ENCODE peak calls at places on chromosomes 4 and X, in seven cellular contexts. One of them, this sample, is unnamed.

GRCh38 chrX:17160971-17161370 is 214.0 kb upstream of the NHS start:
- DNase-seq in GM06990: no peak
- DNase-seq in CD4-positive, alpha-beta T cell: no peak
- DNase-seq in germinal center: no peak
- DNase-seq in Kasumi-1: no peak
- DNase-seq in fibroblast of mammary gland: peak
- DNase-seq in iPS DF 19.7: no peak
- DNase-seq in this sample: no peak

GRCh38 chr4:48943387-48943786 is 36.8 kb upstream of the OCIAD2 start:
- DNase-seq in GM06990: no peak
- DNase-seq in Kasumi-1: no peak
- DNase-seq in CD4-positive, alpha-beta T cell: no peak
- DNase-seq in germinal center: no peak
- DNase-seq in fibroblast of mammary gland: no peak
- DNase-seq in iPS DF 19.7: no peak
- DNase-seq in this sample: no peak

GRCh38 chr4:53022162-53023100 is 160.3 kb downstream of the RASL11B start:
- DNase-seq in GM06990: no peak
- DNase-seq in Kasumi-1: no peak
- DNase-seq in germinal center: no peak
- DNase-seq in iPS DF 19.7: no peak
- DNase-seq in fibroblast of mammary gland: no peak
- DNase-seq in CD4-positive, alpha-beta T cell: no peak
- DNase-seq in this sample: no peak

GRCh38 chr4:71237626-71238025 is 101.2 kb upstream of the SLC4A4 start:
- DNase-seq in Kasumi-1: no peak
- DNase-seq in iPS DF 19.7: no peak
- DNase-seq in CD4-positive, alpha-beta T cell: no peak
- DNase-seq in fibroblast of mammary gland: no peak
- DNase-seq in germinal center: no peak
- DNase-seq in GM06990: no peak
- DNase-seq in this sample: no peak

GRCh38 chr4:56907009-56907408 is 691 bp upstream of the REST start:
- DNase-seq in iPS DF 19.7: no peak
- DNase-seq in Kasumi-1: no peak
- DNase-seq in CD4-positive, alpha-beta T cell: no peak
- DNase-seq in germinal center: peak
- DNase-seq in fibroblast of mammary gland: no peak
- DNase-seq in GM06990: no peak
- DNase-seq in this sample: no peak

GRCh38 chr4:153497988-153498967 is 32.1 kb downstream of the TMEM131L start:
- DNase-seq in GM06990: no peak
- DNase-seq in CD4-positive, alpha-beta T cell: no peak
- DNase-seq in germinal center: peak
- DNase-seq in Kasumi-1: no peak
- DNase-seq in fibroblast of mammary gland: peak
- DNase-seq in iPS DF 19.7: no peak
- DNase-seq in this sample: peak

GRCh38 chrX:140815868-140816267 is 106.3 kb downstream of the LINC00632 start:
- DNase-seq in CD4-positive, alpha-beta T cell: no peak
- DNase-seq in Kasumi-1: peak
- DNase-seq in GM06990: no peak
- DNase-seq in germinal center: no peak
- DNase-seq in iPS DF 19.7: no peak
- DNase-seq in fibroblast of mammary gland: peak
- DNase-seq in this sample: peak

GRCh38 chr4:14143892-14144291 is 516.4 kb upstream of the BOD1L1 start:
- DNase-seq in fibroblast of mammary gland: peak
- DNase-seq in Kasumi-1: peak
- DNase-seq in iPS DF 19.7: peak
- DNase-seq in CD4-positive, alpha-beta T cell: no peak
- DNase-seq in germinal center: no peak
- DNase-seq in GM06990: no peak
- DNase-seq in this sample: no peak

GRCh38 chr4:26076000-26076587 is 162.1 kb downstream of the SMIM20 start:
- DNase-seq in germinal center: no peak
- DNase-seq in CD4-positive, alpha-beta T cell: no peak
- DNase-seq in GM06990: peak
- DNase-seq in iPS DF 19.7: no peak
- DNase-seq in Kasumi-1: peak
- DNase-seq in fibroblast of mammary gland: peak
- DNase-seq in this sample: peak

GRCh38 chr4:180098601-180099000 is 2144.6 kb upstream of the TENM3 start:
- DNase-seq in germinal center: no peak
- DNase-seq in fibroblast of mammary gland: no peak
- DNase-seq in iPS DF 19.7: no peak
- DNase-seq in Kasumi-1: no peak
- DNase-seq in GM06990: no peak
- DNase-seq in CD4-positive, alpha-beta T cell: no peak
- DNase-seq in this sample: no peak

GRCh38 chrX:49912086-49912485 is 10.3 kb upstream of the CLCN5 start:
- DNase-seq in CD4-positive, alpha-beta T cell: no peak
- DNase-seq in GM06990: no peak
- DNase-seq in fibroblast of mammary gland: no peak
- DNase-seq in germinal center: no peak
- DNase-seq in iPS DF 19.7: no peak
- DNase-seq in Kasumi-1: no peak
- DNase-seq in this sample: no peak

GRCh38 chr4:1241936-1242505 is 6.9 kb downstream of the CTBP1 start:
- DNase-seq in fibroblast of mammary gland: no peak
- DNase-seq in Kasumi-1: no peak
- DNase-seq in CD4-positive, alpha-beta T cell: no peak
- DNase-seq in iPS DF 19.7: no peak
- DNase-seq in GM06990: no peak
- DNase-seq in germinal center: no peak
- DNase-seq in this sample: no peak

GRCh38 chrX:13226214-13226613 is 93.6 kb downstream of the ATXN3L start:
- DNase-seq in germinal center: no peak
- DNase-seq in GM06990: no peak
- DNase-seq in fibroblast of mammary gland: peak
- DNase-seq in CD4-positive, alpha-beta T cell: no peak
- DNase-seq in iPS DF 19.7: no peak
- DNase-seq in Kasumi-1: no peak
- DNase-seq in this sample: peak

GRCh38 chr4:74583757-74584156 is 138.8 kb downstream of the AREG start:
- DNase-seq in iPS DF 19.7: no peak
- DNase-seq in fibroblast of mammary gland: peak
- DNase-seq in Kasumi-1: no peak
- DNase-seq in germinal center: no peak
- DNase-seq in GM06990: no peak
- DNase-seq in CD4-positive, alpha-beta T cell: no peak
- DNase-seq in this sample: no peak

GRCh38 chrX:50067435-50068292 is 133.1 kb downstream of the AKAP4 start:
- DNase-seq in germinal center: no peak
- DNase-seq in CD4-positive, alpha-beta T cell: no peak
- DNase-seq in GM06990: no peak
- DNase-seq in Kasumi-1: no peak
- DNase-seq in iPS DF 19.7: peak
- DNase-seq in fibroblast of mammary gland: peak
- DNase-seq in this sample: peak

This sample was measured in fibroblast of gingiva.